ENCODE peak calls at places on chromosomes 16 and 17, in seven cellular contexts. C is suprapubic skin, O is NCI-H2029, J is ovary, K is epithelial cell of esophagus, A is coronary artery, U is germinal center. H is an unnamed sample.

GRCh38 chr16:79599837-79600635 is 501 bp downstream of the MAF start:
- DNase-seq in C (no peak), U (peak; percentile 79), O (peak; percentile 31), A (peak; percentile 79), K (peak; percentile 62), J (peak; percentile 82), H (peak; percentile 70)

GRCh38 chr16:29962344-29962994 is 590 bp downstream of the TMEM219 start:
- DNase-seq in O (no peak), U (peak; percentile 52), C (no peak), J (peak; percentile 27), K (peak; percentile 10), A (no peak), H (no peak)

GRCh38 chr17:63435681-63436522 is 10.2 kb downstream of the CYB561 start:
- DNase-seq in A (no peak), K (peak; percentile 49), U (peak; percentile 64), J (no peak), O (peak; percentile 87), C (no peak), H (no peak)

GRCh38 chr16:154223-155030 is 2.0 kb downstream of the HBZ start:
- DNase-seq in C (no peak), J (peak; percentile 40), O (no peak), U (no peak), K (peak; percentile 43), A (no peak), H (no peak)

GRCh38 chr17:71709974-71710373 is 410.8 kb upstream of the SOX9 start:
- DNase-seq in K (no peak), C (no peak), O (no peak), A (no peak), J (no peak), U (no peak), H (no peak)

GRCh38 chr16:24668481-24669001 is 60.9 kb upstream of the TNRC6A start:
- DNase-seq in A (no peak), U (no peak), J (no peak), O (no peak), C (no peak), K (peak; percentile 37), H (peak; percentile 53)

GRCh38 chr17:77512062-77512946 is 371.5 kb downstream of the SEC14L1 start:
- DNase-seq in K (no peak), U (no peak), O (no peak), C (no peak), A (peak; percentile 35), J (no peak), H (no peak)

GRCh38 chr16:25988089-25988488 is 296.3 kb downstream of the HS3ST4 start:
- DNase-seq in K (no peak), U (no peak), A (no peak), C (no peak), J (no peak), O (peak; percentile 84), H (no peak)

GRCh38 chr17:40596261-40596919 is 31.1 kb upstream of the CCR7 start:
- DNase-seq in J (no peak), K (no peak), U (peak; percentile 47), A (no peak), C (no peak), O (peak; percentile 44), H (no peak)

GRCh38 chr17:55416000-55416399 is 5.6 kb downstream of the MMD start:
- DNase-seq in C (no peak), U (no peak), J (no peak), A (no peak), K (no peak), O (no peak), H (no peak)

GRCh38 chr17:77345260-77345910 is 204.6 kb downstream of the SEC14L1 start:
- DNase-seq in K (no peak), A (peak; percentile 67), U (no peak), J (no peak), O (no peak), C (peak; percentile 70), H (no peak)

GRCh38 chr16:2663553-2664521 is 18.5 kb upstream of the KCTD5 start:
- DNase-seq in C (no peak), J (no peak), U (no peak), K (peak; percentile 92), A (no peak), O (no peak), H (no peak)

GRCh38 chr16:67181346-67181745 is 2.4 kb downstream of the MATCAP1 start:
- DNase-seq in O (no peak), C (no peak), J (peak; percentile 79), U (no peak), K (peak; percentile 47), A (no peak), H (no peak)

GRCh38 chr16:11190585-11191565 is 65.1 kb downstream of the SOCS1 start:
- DNase-seq in O (no peak), J (no peak), A (no peak), U (no peak), K (peak; percentile 63), C (no peak), H (no peak)

GRCh38 chr17:69733171-69734014 is 318.9 kb downstream of the MAP2K6 start:
- DNase-seq in O (no peak), C (no peak), U (no peak), J (no peak), A (no peak), K (peak; percentile 96), H (no peak)

GRCh38 chr16:21554795-21555585 is 44.4 kb upstream of the METTL9 start:
- DNase-seq in J (peak; percentile 77), C (peak; percentile 97), O (peak; percentile 64), K (peak; percentile 82), U (peak; percentile 96), A (peak; percentile 94), H (peak; percentile 92)

GRCh38 chr17:83173997-83174858 is 94.8 kb downstream of the METRNL start:
- DNase-seq in O (peak; percentile 68), C (peak; percentile 84), J (peak; percentile 21), U (peak; percentile 49), A (peak; percentile 68), K (no peak), H (no peak)

GRCh38 chr16:27748868-27749546 is 199.1 kb downstream of the KATNIP start:
- DNase-seq in U (peak; percentile 76), C (no peak), O (no peak), A (no peak), K (peak; percentile 78), J (peak; percentile 40), H (peak; percentile 44)

GRCh38 chr16:46689492-46690280 is at the start of gene ORC6:
- DNase-seq in K (peak; percentile 96), C (peak; percentile 100), O (peak; percentile 86), J (peak; percentile 98), U (peak; percentile 95), A (peak; percentile 98), H (peak; percentile 99)

GRCh38 chr16:5502467-5502869 is 404.9 kb upstream of the EEF2KMT start:
- DNase-seq in J (no peak), K (no peak), C (no peak), O (peak; percentile 22), A (no peak), U (no peak), H (no peak)

GRCh38 chr16:31084584-31085298 is 4.0 kb downstream of the PRSS53 start:
- DNase-seq in O (no peak), A (no peak), K (no peak), J (no peak), C (no peak), U (no peak), H (peak; percentile 20)

GRCh38 chr16:85621698-85622433 is 8.7 kb downstream of the GSE1 start:
- DNase-seq in C (no peak), O (no peak), K (peak; percentile 27), U (no peak), J (no peak), A (no peak), H (no peak)

GRCh38 chr17:1298616-1299015 is 19.2 kb downstream of the TRARG1 start:
- DNase-seq in O (no peak), J (no peak), C (no peak), K (no peak), U (no peak), A (no peak), H (no peak)

GRCh38 chr16:84501077-84501735 is 3.3 kb downstream of the MEAK7 start:
- DNase-seq in C (no peak), J (peak; percentile 26), K (peak; percentile 94), O (no peak), A (no peak), U (no peak), H (no peak)

GRCh38 chr17:15955793-15956541 is 11.0 kb downstream of the ADORA2B start:
- DNase-seq in C (no peak), O (no peak), K (no peak), U (no peak), A (no peak), J (no peak), H (no peak)

GRCh38 chr16:56269824-56270684 is 78.8 kb downstream of the GNAO1 start:
- DNase-seq in O (peak; percentile 62), U (no peak), C (no peak), A (no peak), K (no peak), J (no peak), H (peak; percentile 61)

GRCh38 chr16:54285414-54286066 is 1.0 kb downstream of the IRX3 start:
- DNase-seq in C (no peak), U (no peak), K (peak; percentile 51), A (no peak), O (no peak), J (no peak), H (peak; percentile 59)

GRCh38 chr17:6903516-6903915 is 72.0 kb upstream of the TEKT1 start:
- DNase-seq in A (no peak), U (no peak), J (no peak), O (no peak), C (no peak), K (no peak), H (no peak)

GRCh38 chr17:9986754-9987382 is 81.8 kb upstream of the RCVRN start:
- DNase-seq in C (peak; percentile 60), J (no peak), K (no peak), U (no peak), O (no peak), A (no peak), H (no peak)